ENCODE peak calls at places on chromosomes 12 and 14, in six cellular contexts. One of them, this sample, is unnamed.

GRCh38 chr12:108804361-108804949 is 52.9 kb downstream of the SSH1 start:
- DNase-seq in astrocyte: peak; percentile 92
- DNase-seq in psoas muscle: peak; percentile 82
- DNase-seq in body of pancreas: no peak
- DNase-seq in testis: peak; percentile 56
- DNase-seq in PC-9: no peak
- DNase-seq in this sample: peak; percentile 93

GRCh38 chr14:63895510-63895909 is 42.7 kb downstream of the SYNE2 start:
- DNase-seq in astrocyte: no peak
- DNase-seq in psoas muscle: no peak
- DNase-seq in body of pancreas: no peak
- DNase-seq in testis: no peak
- DNase-seq in PC-9: no peak
- DNase-seq in this sample: no peak

GRCh38 chr12:54352022-54352531 is 12.2 kb downstream of the GPR84 start:
- DNase-seq in astrocyte: peak; percentile 81
- DNase-seq in psoas muscle: peak; percentile 86
- DNase-seq in body of pancreas: peak; percentile 76
- DNase-seq in testis: peak; percentile 45
- DNase-seq in PC-9: no peak
- DNase-seq in this sample: no peak

GRCh38 chr14:100898465-100898864 is 5.1 kb downstream of the RTL1 start:
- DNase-seq in astrocyte: no peak
- DNase-seq in psoas muscle: no peak
- DNase-seq in body of pancreas: no peak
- DNase-seq in testis: peak; percentile 12
- DNase-seq in PC-9: no peak
- DNase-seq in this sample: no peak

GRCh38 chr12:116924558-116925453 is 14.1 kb downstream of the FBXW8 start:
- DNase-seq in astrocyte: peak; percentile 88
- DNase-seq in psoas muscle: no peak
- DNase-seq in body of pancreas: no peak
- DNase-seq in testis: no peak
- DNase-seq in PC-9: peak; percentile 16
- DNase-seq in this sample: peak; percentile 44

GRCh38 chr12:88388566-88389269 is 191.6 kb downstream of the KITLG start:
- DNase-seq in astrocyte: peak; percentile 43
- DNase-seq in psoas muscle: no peak
- DNase-seq in body of pancreas: no peak
- DNase-seq in testis: no peak
- DNase-seq in PC-9: no peak
- DNase-seq in this sample: no peak

GRCh38 chr12:100141998-100142850 is 450 bp downstream of the BLTP3B start:
- DNase-seq in astrocyte: no peak
- DNase-seq in psoas muscle: peak; percentile 69
- DNase-seq in body of pancreas: peak; percentile 47
- DNase-seq in testis: peak; percentile 63
- DNase-seq in PC-9: peak; percentile 33
- DNase-seq in this sample: no peak

GRCh38 chr12:116060765-116061164 is 216.7 kb downstream of the MED13L start:
- DNase-seq in astrocyte: no peak
- DNase-seq in psoas muscle: no peak
- DNase-seq in body of pancreas: no peak
- DNase-seq in testis: no peak
- DNase-seq in PC-9: no peak
- DNase-seq in this sample: no peak

GRCh38 chr14:65070710-65071033 is 31.6 kb downstream of the MAX start:
- DNase-seq in astrocyte: no peak
- DNase-seq in psoas muscle: no peak
- DNase-seq in body of pancreas: peak; percentile 59
- DNase-seq in testis: no peak
- DNase-seq in PC-9: no peak
- DNase-seq in this sample: no peak

GRCh38 chr12:46711756-46712155 is 114.0 kb downstream of the SLC38A4 start:
- DNase-seq in astrocyte: peak; percentile 23
- DNase-seq in psoas muscle: no peak
- DNase-seq in body of pancreas: no peak
- DNase-seq in testis: no peak
- DNase-seq in PC-9: no peak
- DNase-seq in this sample: no peak

GRCh38 chr12:87793134-87793533 is 236.1 kb downstream of the C12orf50 start:
- DNase-seq in astrocyte: peak; percentile 81
- DNase-seq in psoas muscle: no peak
- DNase-seq in body of pancreas: no peak
- DNase-seq in testis: no peak
- DNase-seq in PC-9: no peak
- DNase-seq in this sample: no peak

GRCh38 chr14:60349663-60350365 is 100.8 kb downstream of the PPM1A start:
- DNase-seq in astrocyte: peak; percentile 19
- DNase-seq in psoas muscle: no peak
- DNase-seq in body of pancreas: peak; percentile 36
- DNase-seq in testis: peak; percentile 48
- DNase-seq in PC-9: peak; percentile 29
- DNase-seq in this sample: peak; percentile 33

GRCh38 chr12:38998887-38999482 is 93.6 kb upstream of the CPNE8 start:
- DNase-seq in astrocyte: no peak
- DNase-seq in psoas muscle: no peak
- DNase-seq in body of pancreas: no peak
- DNase-seq in testis: no peak
- DNase-seq in PC-9: no peak
- DNase-seq in this sample: no peak

GRCh38 chr12:119728437-119728730 is 60.5 kb downstream of the PRKAB1 start:
- DNase-seq in astrocyte: peak; percentile 8
- DNase-seq in psoas muscle: no peak
- DNase-seq in body of pancreas: no peak
- DNase-seq in testis: no peak
- DNase-seq in PC-9: no peak
- DNase-seq in this sample: no peak

GRCh38 chr12:5586201-5586600 is 154.3 kb downstream of the NTF3 start:
- DNase-seq in astrocyte: peak; percentile 28
- DNase-seq in psoas muscle: no peak
- DNase-seq in body of pancreas: no peak
- DNase-seq in testis: no peak
- DNase-seq in PC-9: no peak
- DNase-seq in this sample: no peak

GRCh38 chr14:103641181-103641580 is 12.2 kb downstream of the KLC1 start:
- DNase-seq in astrocyte: peak; percentile 83
- DNase-seq in psoas muscle: no peak
- DNase-seq in body of pancreas: no peak
- DNase-seq in testis: no peak
- DNase-seq in PC-9: no peak
- DNase-seq in this sample: no peak

GRCh38 chr14:103650213-103650612 is 21.2 kb downstream of the KLC1 start:
- DNase-seq in astrocyte: no peak
- DNase-seq in psoas muscle: no peak
- DNase-seq in body of pancreas: no peak
- DNase-seq in testis: no peak
- DNase-seq in PC-9: no peak
- DNase-seq in this sample: no peak

GRCh38 chr14:103649001-103649400 is 20.0 kb downstream of the KLC1 start:
- DNase-seq in astrocyte: no peak
- DNase-seq in psoas muscle: no peak
- DNase-seq in body of pancreas: no peak
- DNase-seq in testis: no peak
- DNase-seq in PC-9: no peak
- DNase-seq in this sample: no peak

GRCh38 chr14:103651585-103651984 is 22.6 kb downstream of the KLC1 start:
- DNase-seq in astrocyte: no peak
- DNase-seq in psoas muscle: no peak
- DNase-seq in body of pancreas: no peak
- DNase-seq in testis: no peak
- DNase-seq in PC-9: no peak
- DNase-seq in this sample: no peak

DNA sequence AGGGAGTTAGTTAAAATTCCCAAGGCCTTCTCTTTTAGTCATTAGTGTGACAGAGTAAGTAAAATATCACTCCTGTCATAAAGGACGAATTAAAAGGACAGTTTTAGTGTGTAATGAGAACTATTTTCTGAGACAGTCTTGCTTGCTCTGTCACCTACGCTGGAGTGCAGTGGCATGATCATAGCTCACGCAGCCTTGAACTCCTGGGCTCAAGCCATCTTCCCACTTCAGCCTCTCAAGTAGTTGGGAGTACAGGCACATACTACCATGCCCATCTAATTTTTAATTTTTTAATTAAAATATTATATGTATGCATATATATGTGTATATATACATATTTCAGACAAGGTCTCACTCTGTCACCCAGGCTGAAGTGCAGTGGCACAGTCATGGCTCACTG is 17.2 kb downstream of the KLC1 start:
- DNase-seq in astrocyte: no peak
- DNase-seq in psoas muscle: no peak
- DNase-seq in body of pancreas: no peak
- DNase-seq in testis: no peak
- DNase-seq in PC-9: no peak
- DNase-seq in this sample: no peak
- H3K9me3 ChIP-seq in astrocyte: no peaks in the 10 kb centered on the region
- H3K9me3 ChIP-seq in psoas muscle: no peaks in the 10 kb centered on the region
- H3K9me3 ChIP-seq in body of pancreas: no peaks in the 10 kb centered on the region
- H3K9me3 ChIP-seq in testis: no peaks in the 10 kb centered on the region
- H3K9me3 ChIP-seq in PC-9: no peaks in the 10 kb centered on the region
- H3K9me3 ChIP-seq in this sample: no peaks in the 10 kb centered on the region

GRCh38 chr12:42791399-42791798 is 201.9 kb upstream of the PRICKLE1 start:
- DNase-seq in astrocyte: no peak
- DNase-seq in psoas muscle: no peak
- DNase-seq in body of pancreas: no peak
- DNase-seq in testis: no peak
- DNase-seq in PC-9: no peak
- DNase-seq in this sample: no peak

GRCh38 chr12:42790761-42791151 is 201.2 kb upstream of the PRICKLE1 start:
- DNase-seq in astrocyte: peak; percentile 98
- DNase-seq in psoas muscle: no peak
- DNase-seq in body of pancreas: no peak
- DNase-seq in testis: no peak
- DNase-seq in PC-9: peak; percentile 48
- DNase-seq in this sample: no peak

GRCh38 chr12:42789808-42790760 is 200.5 kb upstream of the PRICKLE1 start:
- DNase-seq in astrocyte: peak; percentile 14
- DNase-seq in psoas muscle: no peak
- DNase-seq in body of pancreas: no peak
- DNase-seq in testis: no peak
- DNase-seq in PC-9: no peak
- DNase-seq in this sample: no peak

GRCh38 chr12:42794811-42795210 is 205.3 kb upstream of the PRICKLE1 start:
- DNase-seq in astrocyte: peak; percentile 52
- DNase-seq in psoas muscle: no peak
- DNase-seq in body of pancreas: no peak
- DNase-seq in testis: no peak
- DNase-seq in PC-9: no peak
- DNase-seq in this sample: no peak

GRCh38 chr12:42792265-42792664 is 202.7 kb upstream of the PRICKLE1 start:
- DNase-seq in astrocyte: no peak
- DNase-seq in psoas muscle: no peak
- DNase-seq in body of pancreas: no peak
- DNase-seq in testis: no peak
- DNase-seq in PC-9: no peak
- DNase-seq in this sample: no peak
- TF ChIP-seq CTCF in astrocyte: no peak
- TF ChIP-seq CTCF in psoas muscle: no peak
- TF ChIP-seq CTCF in body of pancreas: no peak
- TF ChIP-seq CTCF in testis: no peak
- TF ChIP-seq CTCF in PC-9: no peak
- TF ChIP-seq CTCF in this sample: no peak

GRCh38 chr14:59252772-59253500 is 64.5 kb downstream of the DAAM1 start:
- DNase-seq in astrocyte: no peak
- DNase-seq in psoas muscle: no peak
- DNase-seq in body of pancreas: no peak
- DNase-seq in testis: no peak
- DNase-seq in PC-9: no peak
- DNase-seq in this sample: no peak
- H3K4me3 ChIP-seq in astrocyte: no peak overlapping the region
- H3K4me3 ChIP-seq in psoas muscle: no peak overlapping the region
- H3K4me3 ChIP-seq in body of pancreas: no peak overlapping the region
- H3K4me3 ChIP-seq in testis: no peak overlapping the region
- H3K4me3 ChIP-seq in PC-9: no peak overlapping the region
- H3K4me3 ChIP-seq in this sample: no peak overlapping the region

GRCh38 chr14:29668201-29668600 is 259.4 kb downstream of the PRKD1 start:
- DNase-seq in astrocyte: peak; percentile 14
- DNase-seq in psoas muscle: no peak
- DNase-seq in body of pancreas: no peak
- DNase-seq in testis: no peak
- DNase-seq in PC-9: no peak
- DNase-seq in this sample: no peak

DNA sequence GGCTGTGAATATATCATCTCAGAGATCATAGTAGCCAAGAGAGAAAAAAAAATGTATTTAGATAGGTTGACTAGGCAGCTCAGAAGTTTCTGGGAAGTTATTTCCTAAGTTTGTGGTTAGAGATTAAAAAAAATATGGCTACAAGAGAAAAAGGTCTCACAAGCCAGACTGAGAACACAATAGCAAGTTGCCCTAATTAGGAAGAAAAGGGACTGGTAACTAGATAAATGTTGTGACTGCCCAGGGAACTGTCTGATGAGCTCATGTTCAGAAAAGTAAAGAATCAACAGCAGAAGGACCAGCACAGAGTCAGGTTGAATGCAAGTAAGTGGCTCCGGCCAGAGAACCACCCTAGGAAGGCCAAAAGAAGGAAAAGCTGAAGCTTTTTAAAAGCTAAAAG is 256.6 kb downstream of the PRKD1 start:
- DNase-seq in astrocyte: peak; percentile 82
- DNase-seq in psoas muscle: no peak
- DNase-seq in body of pancreas: no peak
- DNase-seq in testis: no peak
- DNase-seq in PC-9: no peak
- DNase-seq in this sample: no peak
- H3K9me3 ChIP-seq in astrocyte: no peaks in the 10 kb centered on the region
- H3K9me3 ChIP-seq in psoas muscle: no peaks in the 10 kb centered on the region
- H3K9me3 ChIP-seq in body of pancreas: no peaks in the 10 kb centered on the region
- H3K9me3 ChIP-seq in testis: no peaks in the 10 kb centered on the region
- H3K9me3 ChIP-seq in PC-9: no peaks in the 10 kb centered on the region
- H3K9me3 ChIP-seq in this sample: no peaks in the 10 kb centered on the region